ENCODE peak calls at places on chromosomes 2 and 18, in ten cellular contexts. U, V, Z, E, W, O, Q, N, B and A are unnamed samples.

GRCh38 chr2:20422679-20423271 is 24.1 kb upstream of the RHOB start:
- DNase-seq in V (peak), N (no peak), W (no peak), E (peak), Z (no peak), Q (peak), O (no peak), U (peak), B (no peak), A (peak)

GRCh38 chr18:21439453-21439852 is 161.1 kb downstream of the ESCO1 start:
- DNase-seq in O (no peak), Z (no peak), E (no peak), B (no peak), V (no peak), N (peak), Q (peak), U (no peak), W (no peak), A (no peak)

GRCh38 chr2:97774425-97774824 is 61.0 kb downstream of the ZAP70 start:
- DNase-seq in O (no peak), E (no peak), W (no peak), B (no peak), V (no peak), N (no peak), Z (no peak), U (no peak), Q (no peak), A (no peak)

GRCh38 chr2:177325554-177325953 is 61.0 kb upstream of the NFE2L2 start:
- DNase-seq in E (no peak), Q (no peak), U (no peak), Z (no peak), V (no peak), N (no peak), W (no peak), O (no peak), B (no peak), A (no peak)

GRCh38 chr18:76490701-76491171 is 4.3 kb downstream of the ZNF516 start:
- DNase-seq in O (peak), N (no peak), Z (no peak), B (peak), V (peak), Q (peak), E (no peak), W (no peak), U (peak), A (no peak)

GRCh38 chr2:124894199-124894598 is 869.1 kb downstream of the CNTNAP5 start:
- DNase-seq in O (no peak), V (no peak), E (no peak), Z (no peak), B (no peak), W (no peak), U (no peak), Q (peak), N (no peak), A (no peak)

GRCh38 chr2:109031481-109032228 is 42.6 kb upstream of the EDAR start:
- DNase-seq in W (no peak), N (no peak), O (peak), Q (peak), U (peak), V (peak), E (no peak), B (peak), Z (no peak), A (peak)

GRCh38 chr18:32469190-32469611 is 1.5 kb downstream of the GAREM1 start:
- DNase-seq in N (no peak), E (no peak), W (no peak), V (peak), U (peak), Z (peak), B (peak), Q (peak), O (peak), A (no peak)

GRCh38 chr2:70514612-70515055 is 39.0 kb downstream of the TGFA start:
- DNase-seq in W (no peak), E (no peak), Z (no peak), U (no peak), O (no peak), Q (no peak), V (no peak), N (no peak), B (peak), A (no peak)

GRCh38 chr2:218852911-218853667 is 6.5 kb upstream of the WNT6 start:
- DNase-seq in O (no peak), B (no peak), V (no peak), Z (peak), W (peak), N (peak), Q (peak), E (no peak), U (peak), A (peak)

GRCh38 chr2:201116115-201116958 is at the start of gene CFLAR:
- DNase-seq in B (peak), V (peak), O (peak), Q (peak), U (peak), W (peak), N (peak), E (no peak), Z (peak), A (peak)

GRCh38 chr18:12686100-12686499 is 16.4 kb downstream of the CEP76 start:
- DNase-seq in Q (peak), O (no peak), V (no peak), U (no peak), N (no peak), B (no peak), Z (peak), W (no peak), E (no peak), A (no peak)

GRCh38 chr2:41727152-41727551 is 320.7 kb upstream of the PKDCC start:
- DNase-seq in N (no peak), Z (no peak), O (no peak), W (no peak), B (no peak), E (no peak), V (no peak), U (no peak), Q (no peak), A (no peak)

GRCh38 chr2:45177870-45178269 is 168.6 kb upstream of the SIX2 start:
- DNase-seq in B (no peak), Q (peak), Z (no peak), E (no peak), V (no peak), W (no peak), O (no peak), U (no peak), N (peak), A (no peak)

GRCh38 chr18:37567994-37568359 is 2.4 kb upstream of the CELF4 start:
- DNase-seq in O (no peak), E (no peak), V (no peak), N (no peak), B (no peak), Q (no peak), U (no peak), W (no peak), Z (no peak), A (no peak)

GRCh38 chr2:65813772-65814171 is 381.4 kb upstream of the SPRED2 start:
- DNase-seq in W (no peak), V (no peak), U (no peak), Q (no peak), B (no peak), E (no peak), N (no peak), O (no peak), Z (no peak), A (no peak)

GRCh38 chr18:32441536-32441935 is 29.1 kb downstream of the GAREM1 start:
- DNase-seq in U (no peak), B (no peak), O (no peak), E (no peak), Z (no peak), N (no peak), Q (no peak), V (no peak), W (no peak), A (no peak)

GRCh38 chr2:167140767-167141166 is 252.5 kb downstream of the XIRP2 start:
- DNase-seq in B (no peak), U (no peak), N (peak), Z (peak), E (no peak), W (no peak), V (no peak), O (no peak), Q (peak), A (no peak)

GRCh38 chr2:144137705-144138428 is 382.1 kb downstream of the ZEB2 start:
- DNase-seq in E (no peak), Q (peak), Z (no peak), W (no peak), N (no peak), B (no peak), O (no peak), U (no peak), V (no peak), A (no peak)

GRCh38 chr2:27701676-27702075 is 38.0 kb downstream of the SLC4A1AP start:
- DNase-seq in Z (no peak), E (no peak), B (no peak), Q (no peak), V (peak), O (no peak), W (no peak), N (no peak), U (no peak), A (no peak)

GRCh38 chr18:64240301-64240700 is 91.4 kb upstream of the LINC00305 start:
- DNase-seq in E (no peak), Z (no peak), N (no peak), O (no peak), Q (no peak), U (no peak), W (no peak), B (no peak), V (no peak), A (no peak)

GRCh38 chr2:114426111-114426510 is 16.3 kb upstream of the DPP10 start:
- DNase-seq in W (no peak), N (no peak), Z (no peak), V (no peak), Q (no peak), E (no peak), U (no peak), O (no peak), B (no peak), A (no peak)

GRCh38 chr18:56853961-56854360 is 202.8 kb downstream of the WDR7 start:
- DNase-seq in Z (no peak), V (no peak), N (no peak), E (no peak), Q (no peak), U (no peak), O (no peak), B (no peak), W (no peak), A (no peak)

GRCh38 chr2:240836781-240837467 is 16.9 kb upstream of the KIF1A start:
- DNase-seq in O (no peak), Q (peak), N (peak), U (no peak), W (no peak), E (no peak), B (peak), Z (no peak), V (peak), A (peak)

GRCh38 chr2:137939026-137939425 is 25.2 kb upstream of the HNMT start:
- DNase-seq in B (no peak), V (no peak), Z (no peak), O (no peak), U (no peak), Q (no peak), N (no peak), W (no peak), E (no peak), A (no peak)

GRCh38 chr18:7485616-7486015 is 81.5 kb upstream of the PTPRM start:
- DNase-seq in B (no peak), W (no peak), U (no peak), Q (no peak), V (peak), O (no peak), E (no peak), N (no peak), Z (no peak), A (no peak)

GRCh38 chr2:146917430-146918037 is 927.3 kb upstream of the ACVR2A start:
- DNase-seq in O (no peak), E (no peak), Q (no peak), W (no peak), V (no peak), B (no peak), Z (no peak), U (no peak), N (no peak), A (no peak)

GRCh38 chr2:168138369-168138768 is 109.0 kb downstream of the STK39 start:
- DNase-seq in N (no peak), V (no peak), Z (no peak), W (no peak), B (no peak), O (no peak), E (no peak), Q (no peak), U (no peak), A (no peak)

GRCh38 chr18:48320639-48320945 is 88.6 kb downstream of the ZBTB7C start:
- DNase-seq in Q (no peak), V (no peak), B (no peak), W (no peak), E (no peak), N (no peak), O (no peak), Z (no peak), U (no peak), A (no peak)

GRCh38 chr2:237205551-237205950 is 119.9 kb downstream of the COPS8 start:
- DNase-seq in W (no peak), Z (no peak), E (no peak), Q (no peak), O (no peak), N (no peak), U (no peak), V (no peak), B (no peak), A (no peak)

GRCh38 chr2:230954738-230955137 is 29.7 kb upstream of the GPR55 start:
- DNase-seq in U (no peak), B (no peak), Z (no peak), E (no peak), V (no peak), Q (no peak), O (no peak), N (no peak), W (no peak), A (no peak)

GRCh38 chr18:61824733-61825363 is 68.0 kb downstream of the RNF152 start:
- DNase-seq in E (no peak), U (no peak), N (no peak), Q (no peak), V (no peak), B (no peak), Z (no peak), O (no peak), W (no peak), A (no peak)

GRCh38 chr18:30889582-30890301 is 152.8 kb downstream of the DSC3 start:
- DNase-seq in V (no peak), W (no peak), Q (no peak), B (no peak), N (no peak), U (no peak), E (no peak), Z (peak), O (no peak), A (no peak)

GRCh38 chr2:101311390-101312019 is 3.0 kb upstream of the RNF149 start:
- DNase-seq in B (no peak), N (no peak), U (no peak), E (no peak), Q (no peak), W (no peak), V (no peak), O (no peak), Z (no peak), A (no peak)

GRCh38 chr18:27717816-27718215 is 459.1 kb downstream of the CDH2 start:
- DNase-seq in W (no peak), V (no peak), Z (no peak), Q (no peak), E (no peak), B (no peak), O (no peak), U (no peak), N (no peak), A (no peak)

GRCh38 chr2:100425573-100426383 is 8.3 kb upstream of the CHST10 start:
- DNase-seq in O (no peak), E (no peak), N (no peak), Z (no peak), W (no peak), U (no peak), Q (no peak), B (no peak), V (no peak), A (no peak)

GRCh38 chr18:28581503-28582169 is 404.7 kb upstream of the CDH2 start:
- DNase-seq in Q (no peak), U (no peak), W (no peak), N (no peak), O (no peak), V (no peak), E (no peak), Z (no peak), B (no peak), A (no peak)

DNA sequence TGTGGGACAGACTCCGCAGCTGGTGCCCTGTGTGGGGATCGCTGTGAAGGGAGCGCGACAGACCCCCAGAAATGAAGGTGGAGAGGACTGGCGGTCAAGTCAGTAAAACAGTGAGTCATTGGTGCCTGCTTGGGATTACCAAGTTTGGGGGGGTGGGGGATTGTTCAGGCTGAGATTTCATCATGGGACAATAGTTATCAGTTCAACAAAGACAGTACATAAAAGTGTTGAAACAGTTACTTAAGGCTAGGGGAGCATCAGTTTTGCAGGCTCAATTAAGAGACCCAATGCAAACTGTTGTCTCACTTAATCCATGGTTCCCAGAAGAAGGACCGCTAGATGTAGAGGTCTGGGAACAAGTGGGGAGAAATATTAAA is 42.4 kb upstream of the PDK1 start:
- DNase-seq in W (no peak), E (no peak), Q (no peak), N (no peak), B (no peak), U (no peak), V (no peak), Z (no peak), O (no peak), A (no peak)
- TF ChIP-seq POLR2A in W (no peak), E (no peak), Q (no peak), N (no peak), B (no peak), U (no peak), V (no peak), Z (no peak), O (no peak), A (no peak)

DNA sequence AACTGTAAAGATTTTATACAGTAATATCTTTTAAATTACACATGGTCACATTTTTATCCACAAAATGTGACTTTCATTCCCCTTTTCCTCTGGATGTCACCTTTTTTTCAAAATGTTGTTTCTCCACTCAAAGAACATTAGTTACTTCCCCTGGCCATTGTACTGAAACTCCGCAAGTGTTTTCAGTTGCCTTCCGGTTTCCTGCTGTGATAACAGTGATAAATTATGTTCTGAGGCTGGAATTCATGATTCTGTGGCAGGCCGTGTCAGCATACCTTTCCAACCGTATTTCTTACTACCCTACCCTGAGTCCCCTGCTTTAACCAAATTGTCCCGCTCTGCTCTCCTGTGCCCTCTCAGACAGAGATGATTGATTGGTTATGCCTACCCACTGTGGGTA is 53.5 kb downstream of the MGAT5 start:
- DNase-seq in Q (no peak), O (no peak), U (no peak), V (no peak), E (no peak), Z (no peak), N (no peak), W (no peak), B (no peak), A (no peak)
- TF ChIP-seq POLR2A in Q (no peak), O (no peak), U (no peak), V (no peak), E (no peak), Z (no peak), N (no peak), W (no peak), B (no peak), A (no peak)

DNA sequence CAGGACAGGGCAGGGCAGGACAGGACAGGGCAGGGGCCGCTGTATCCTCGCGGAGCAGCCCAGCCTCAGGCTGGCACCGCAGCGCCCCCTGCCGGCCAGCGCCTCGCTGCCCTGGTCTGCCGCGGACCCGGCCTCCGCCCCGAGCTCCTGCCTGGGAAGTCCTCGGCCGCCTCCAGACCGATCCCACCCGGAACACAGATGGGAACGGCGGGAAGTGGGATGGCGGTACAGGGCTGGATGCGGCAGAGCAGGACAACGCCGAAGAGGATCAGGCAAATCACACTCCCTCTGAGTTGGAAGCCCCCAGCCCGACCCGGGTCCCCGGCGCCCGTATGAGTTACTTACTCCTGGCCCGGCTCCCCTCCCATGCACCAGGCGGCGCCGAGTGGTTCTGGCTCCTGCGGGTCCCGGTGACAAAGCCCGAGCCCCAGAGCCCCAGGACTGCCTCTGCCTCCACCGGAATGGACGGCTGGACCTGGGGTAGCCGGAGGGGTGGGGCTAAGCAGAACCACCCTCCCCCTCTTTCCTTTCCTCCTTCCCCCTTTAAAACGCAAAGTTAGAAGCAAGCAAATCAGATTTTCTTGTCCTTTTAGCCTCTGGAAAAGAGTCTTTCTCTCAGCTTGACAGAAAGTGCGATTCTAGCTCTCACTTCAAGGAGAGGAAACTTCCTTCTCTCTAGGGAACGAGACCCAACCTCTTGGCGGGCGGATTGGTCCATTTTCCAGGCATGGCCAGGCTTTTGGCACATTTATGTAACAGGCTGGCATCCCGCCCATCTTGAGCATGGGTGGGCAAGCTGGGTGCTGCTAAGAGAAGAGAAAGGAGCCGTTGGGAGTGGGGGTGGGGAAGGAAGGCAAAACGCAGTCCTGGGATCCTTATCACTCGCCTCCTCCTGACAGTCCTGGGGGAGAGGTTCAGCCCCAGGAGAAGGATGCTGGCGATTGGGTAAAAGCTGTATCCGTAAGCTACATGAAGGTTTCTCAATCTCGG is at the start of gene TP53I3:
- DNase-seq in B (peak), E (no peak), Z (peak), N (peak), Q (peak), U (peak), V (peak), W (peak), O (peak), A (peak)
- TF ChIP-seq POLR2A in B (peak), E (no peak), Z (peak), N (peak), Q (peak), U (peak), V (no peak), W (peak), O (peak), A (peak)

GRCh38 chr2:169573160-169573973 is at the start of gene FASTKD1:
- DNase-seq in O (peak), Q (peak), E (no peak), B (peak), N (peak), V (peak), W (peak), U (peak), Z (peak), A (peak)
- TF ChIP-seq POLR2A in O (peak), Q (no peak), E (no peak), B (peak), N (peak), V (no peak), W (no peak), U (peak), Z (peak), A (no peak)

DNA sequence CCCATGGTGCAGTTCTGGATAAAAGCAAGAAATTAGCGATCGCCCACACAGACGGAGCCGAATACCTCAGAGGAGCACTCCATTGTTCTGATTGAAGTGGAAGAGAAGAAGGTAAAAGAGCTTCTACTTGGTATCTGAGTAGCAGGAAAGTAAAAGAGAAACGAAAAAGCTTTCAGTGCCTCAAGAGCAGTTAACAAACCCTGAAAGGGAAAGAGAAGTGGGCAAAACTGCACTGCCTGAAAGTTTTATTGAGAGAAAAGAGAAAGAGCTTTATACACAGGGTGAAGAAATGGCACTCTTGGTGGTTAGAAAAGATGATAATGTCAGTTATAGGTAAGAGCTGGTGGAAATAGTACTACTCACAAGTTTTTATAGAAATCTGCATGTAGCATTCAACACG is 192.8 kb downstream of the CDCA7 start:
- DNase-seq in N (no peak), V (no peak), W (no peak), O (no peak), Z (no peak), U (no peak), B (no peak), E (no peak), Q (no peak), A (no peak)
- TF ChIP-seq POLR2A in N (no peak), V (no peak), W (no peak), O (no peak), Z (no peak), U (no peak), B (no peak), E (no peak), Q (no peak), A (no peak)